ENCODE peak calls at places on chromosomes 3 and 15, in nine cellular contexts. One of them, this sample, is unnamed.

GRCh38 chr3:87436781-87437543 is 160.6 kb upstream of the POU1F1 start:
- DNase-seq in neural progenitor cell: no peak
- DNase-seq in GM06990: no peak
- DNase-seq in EL: peak
- DNase-seq in left ventricle myocardium superior: no peak
- DNase-seq in AG08395: peak
- DNase-seq in fibroblast of the aortic adventitia: peak
- DNase-seq in upper lobe of right lung: no peak
- DNase-seq in T-helper 17 cell: no peak
- DNase-seq in this sample: no peak

GRCh38 chr15:101578443-101578894 is 73.7 kb downstream of the TM2D3 start:
- DNase-seq in upper lobe of right lung: no peak
- DNase-seq in fibroblast of the aortic adventitia: peak
- DNase-seq in AG08395: peak
- DNase-seq in EL: no peak
- DNase-seq in T-helper 17 cell: no peak
- DNase-seq in left ventricle myocardium superior: peak
- DNase-seq in neural progenitor cell: peak
- DNase-seq in GM06990: no peak
- DNase-seq in this sample: no peak

GRCh38 chr15:66928101-66928500 is 137.3 kb upstream of the SMAD3 start:
- DNase-seq in GM06990: no peak
- DNase-seq in neural progenitor cell: no peak
- DNase-seq in fibroblast of the aortic adventitia: no peak
- DNase-seq in upper lobe of right lung: no peak
- DNase-seq in AG08395: no peak
- DNase-seq in EL: no peak
- DNase-seq in T-helper 17 cell: no peak
- DNase-seq in left ventricle myocardium superior: no peak
- DNase-seq in this sample: no peak

GRCh38 chr15:75161788-75162414 is 39.8 kb upstream of the C15orf39 start:
- DNase-seq in neural progenitor cell: no peak
- DNase-seq in left ventricle myocardium superior: peak
- DNase-seq in EL: no peak
- DNase-seq in GM06990: no peak
- DNase-seq in fibroblast of the aortic adventitia: peak
- DNase-seq in AG08395: no peak
- DNase-seq in upper lobe of right lung: peak
- DNase-seq in T-helper 17 cell: no peak
- DNase-seq in this sample: no peak

GRCh38 chr3:84998545-84998944 is 39.8 kb downstream of the CADM2 start:
- DNase-seq in left ventricle myocardium superior: no peak
- DNase-seq in EL: no peak
- DNase-seq in fibroblast of the aortic adventitia: no peak
- DNase-seq in T-helper 17 cell: no peak
- DNase-seq in AG08395: no peak
- DNase-seq in GM06990: no peak
- DNase-seq in neural progenitor cell: no peak
- DNase-seq in upper lobe of right lung: no peak
- DNase-seq in this sample: no peak

GRCh38 chr15:101133751-101134261 is 118.0 kb downstream of the CHSY1 start:
- DNase-seq in neural progenitor cell: no peak
- DNase-seq in GM06990: no peak
- DNase-seq in left ventricle myocardium superior: no peak
- DNase-seq in EL: no peak
- DNase-seq in fibroblast of the aortic adventitia: no peak
- DNase-seq in T-helper 17 cell: no peak
- DNase-seq in AG08395: no peak
- DNase-seq in upper lobe of right lung: no peak
- DNase-seq in this sample: no peak

GRCh38 chr3:179801263-179801662 is 148.4 kb downstream of the USP13 start:
- DNase-seq in neural progenitor cell: no peak
- DNase-seq in upper lobe of right lung: no peak
- DNase-seq in left ventricle myocardium superior: no peak
- DNase-seq in T-helper 17 cell: no peak
- DNase-seq in AG08395: peak
- DNase-seq in GM06990: no peak
- DNase-seq in fibroblast of the aortic adventitia: peak
- DNase-seq in EL: peak
- DNase-seq in this sample: no peak

GRCh38 chr3:45055411-45056143 is 29.5 kb downstream of the CLEC3B start:
- DNase-seq in T-helper 17 cell: no peak
- DNase-seq in neural progenitor cell: peak
- DNase-seq in GM06990: no peak
- DNase-seq in left ventricle myocardium superior: no peak
- DNase-seq in upper lobe of right lung: no peak
- DNase-seq in EL: peak
- DNase-seq in AG08395: no peak
- DNase-seq in fibroblast of the aortic adventitia: peak
- DNase-seq in this sample: no peak

GRCh38 chr3:31754575-31755278 is 222.0 kb downstream of the STT3B start:
- DNase-seq in fibroblast of the aortic adventitia: no peak
- DNase-seq in EL: no peak
- DNase-seq in neural progenitor cell: no peak
- DNase-seq in left ventricle myocardium superior: no peak
- DNase-seq in upper lobe of right lung: no peak
- DNase-seq in GM06990: peak
- DNase-seq in AG08395: no peak
- DNase-seq in T-helper 17 cell: no peak
- DNase-seq in this sample: no peak

GRCh38 chr3:52167240-52167639 is 13.0 kb upstream of the POC1A start:
- DNase-seq in upper lobe of right lung: no peak
- DNase-seq in EL: no peak
- DNase-seq in AG08395: no peak
- DNase-seq in fibroblast of the aortic adventitia: no peak
- DNase-seq in left ventricle myocardium superior: no peak
- DNase-seq in GM06990: no peak
- DNase-seq in neural progenitor cell: no peak
- DNase-seq in T-helper 17 cell: no peak
- DNase-seq in this sample: no peak

GRCh38 chr15:39426552-39427532 is 154.0 kb upstream of the THBS1 start:
- DNase-seq in neural progenitor cell: peak
- DNase-seq in fibroblast of the aortic adventitia: peak
- DNase-seq in upper lobe of right lung: peak
- DNase-seq in left ventricle myocardium superior: peak
- DNase-seq in AG08395: peak
- DNase-seq in EL: peak
- DNase-seq in GM06990: peak
- DNase-seq in T-helper 17 cell: peak
- DNase-seq in this sample: peak

GRCh38 chr15:78075490-78076230 is 1.9 kb downstream of the TBC1D2B start:
- DNase-seq in T-helper 17 cell: no peak
- DNase-seq in GM06990: no peak
- DNase-seq in upper lobe of right lung: no peak
- DNase-seq in neural progenitor cell: peak
- DNase-seq in fibroblast of the aortic adventitia: peak
- DNase-seq in EL: peak
- DNase-seq in left ventricle myocardium superior: no peak
- DNase-seq in AG08395: peak
- DNase-seq in this sample: no peak

GRCh38 chr3:124131158-124132115 is 139.5 kb upstream of the ROPN1 start:
- DNase-seq in EL: no peak
- DNase-seq in GM06990: no peak
- DNase-seq in fibroblast of the aortic adventitia: no peak
- DNase-seq in T-helper 17 cell: no peak
- DNase-seq in left ventricle myocardium superior: no peak
- DNase-seq in AG08395: peak
- DNase-seq in neural progenitor cell: no peak
- DNase-seq in upper lobe of right lung: no peak
- DNase-seq in this sample: no peak

GRCh38 chr3:64158334-64158733 is 66.9 kb downstream of the PRICKLE2 start:
- DNase-seq in EL: peak
- DNase-seq in fibroblast of the aortic adventitia: peak
- DNase-seq in left ventricle myocardium superior: no peak
- DNase-seq in upper lobe of right lung: no peak
- DNase-seq in AG08395: no peak
- DNase-seq in neural progenitor cell: no peak
- DNase-seq in GM06990: no peak
- DNase-seq in T-helper 17 cell: no peak
- DNase-seq in this sample: no peak

GRCh38 chr15:42314818-42315217 is 41.6 kb upstream of the TMEM87A start:
- DNase-seq in EL: no peak
- DNase-seq in left ventricle myocardium superior: no peak
- DNase-seq in GM06990: no peak
- DNase-seq in upper lobe of right lung: no peak
- DNase-seq in AG08395: no peak
- DNase-seq in neural progenitor cell: no peak
- DNase-seq in T-helper 17 cell: no peak
- DNase-seq in fibroblast of the aortic adventitia: no peak
- DNase-seq in this sample: no peak

GRCh38 chr3:81300324-81300927 is 461.0 kb downstream of the GBE1 start:
- DNase-seq in upper lobe of right lung: no peak
- DNase-seq in AG08395: no peak
- DNase-seq in EL: no peak
- DNase-seq in GM06990: no peak
- DNase-seq in left ventricle myocardium superior: no peak
- DNase-seq in fibroblast of the aortic adventitia: no peak
- DNase-seq in neural progenitor cell: no peak
- DNase-seq in T-helper 17 cell: no peak
- DNase-seq in this sample: no peak

GRCh38 chr3:29092348-29092747 is 188.5 kb upstream of the RBMS3 start:
- DNase-seq in left ventricle myocardium superior: no peak
- DNase-seq in EL: no peak
- DNase-seq in GM06990: no peak
- DNase-seq in neural progenitor cell: no peak
- DNase-seq in fibroblast of the aortic adventitia: no peak
- DNase-seq in AG08395: no peak
- DNase-seq in T-helper 17 cell: no peak
- DNase-seq in upper lobe of right lung: no peak
- DNase-seq in this sample: no peak

GRCh38 chr15:41777421-41777973 is 3.2 kb downstream of the MAPKBP1 start:
- DNase-seq in AG08395: no peak
- DNase-seq in GM06990: no peak
- DNase-seq in EL: peak
- DNase-seq in fibroblast of the aortic adventitia: peak
- DNase-seq in T-helper 17 cell: no peak
- DNase-seq in neural progenitor cell: no peak
- DNase-seq in upper lobe of right lung: no peak
- DNase-seq in left ventricle myocardium superior: no peak
- DNase-seq in this sample: no peak

GRCh38 chr3:89411211-89411610 is 303.8 kb downstream of the EPHA3 start:
- DNase-seq in AG08395: no peak
- DNase-seq in T-helper 17 cell: no peak
- DNase-seq in EL: no peak
- DNase-seq in neural progenitor cell: peak
- DNase-seq in GM06990: no peak
- DNase-seq in fibroblast of the aortic adventitia: no peak
- DNase-seq in left ventricle myocardium superior: no peak
- DNase-seq in upper lobe of right lung: no peak
- DNase-seq in this sample: no peak

GRCh38 chr3:104564045-104564643 is 802.6 kb upstream of the ALCAM start:
- DNase-seq in EL: peak
- DNase-seq in left ventricle myocardium superior: no peak
- DNase-seq in upper lobe of right lung: no peak
- DNase-seq in fibroblast of the aortic adventitia: peak
- DNase-seq in AG08395: peak
- DNase-seq in GM06990: no peak
- DNase-seq in neural progenitor cell: peak
- DNase-seq in T-helper 17 cell: peak
- DNase-seq in this sample: peak

GRCh38 chr3:65526656-65527055 is 512.1 kb downstream of the MAGI1 start:
- DNase-seq in neural progenitor cell: no peak
- DNase-seq in GM06990: no peak
- DNase-seq in EL: no peak
- DNase-seq in fibroblast of the aortic adventitia: no peak
- DNase-seq in upper lobe of right lung: no peak
- DNase-seq in T-helper 17 cell: no peak
- DNase-seq in left ventricle myocardium superior: no peak
- DNase-seq in AG08395: no peak
- DNase-seq in this sample: no peak

GRCh38 chr3:30349507-30349906 is 256.9 kb upstream of the TGFBR2 start:
- DNase-seq in upper lobe of right lung: no peak
- DNase-seq in left ventricle myocardium superior: peak
- DNase-seq in T-helper 17 cell: no peak
- DNase-seq in AG08395: no peak
- DNase-seq in neural progenitor cell: peak
- DNase-seq in GM06990: no peak
- DNase-seq in EL: no peak
- DNase-seq in fibroblast of the aortic adventitia: no peak
- DNase-seq in this sample: peak

GRCh38 chr3:175445741-175446140 is 586.6 kb downstream of the NAALADL2 start:
- DNase-seq in fibroblast of the aortic adventitia: no peak
- DNase-seq in T-helper 17 cell: no peak
- DNase-seq in upper lobe of right lung: no peak
- DNase-seq in EL: no peak
- DNase-seq in left ventricle myocardium superior: no peak
- DNase-seq in neural progenitor cell: no peak
- DNase-seq in GM06990: no peak
- DNase-seq in AG08395: no peak
- DNase-seq in this sample: no peak

GRCh38 chr3:87900061-87900460 is 158.7 kb downstream of the CGGBP1 start:
- DNase-seq in T-helper 17 cell: no peak
- DNase-seq in fibroblast of the aortic adventitia: no peak
- DNase-seq in left ventricle myocardium superior: no peak
- DNase-seq in upper lobe of right lung: no peak
- DNase-seq in GM06990: no peak
- DNase-seq in AG08395: no peak
- DNase-seq in EL: peak
- DNase-seq in neural progenitor cell: peak
- DNase-seq in this sample: no peak

GRCh38 chr3:101995371-101996046 is 146.2 kb downstream of the NFKBIZ start:
- DNase-seq in T-helper 17 cell: no peak
- DNase-seq in fibroblast of the aortic adventitia: peak
- DNase-seq in neural progenitor cell: no peak
- DNase-seq in upper lobe of right lung: no peak
- DNase-seq in left ventricle myocardium superior: no peak
- DNase-seq in AG08395: peak
- DNase-seq in GM06990: no peak
- DNase-seq in EL: peak
- DNase-seq in this sample: no peak

GRCh38 chr15:84822774-84823579 is 5.8 kb downstream of the ALPK3 start:
- DNase-seq in T-helper 17 cell: no peak
- DNase-seq in upper lobe of right lung: peak
- DNase-seq in left ventricle myocardium superior: no peak
- DNase-seq in EL: no peak
- DNase-seq in GM06990: no peak
- DNase-seq in neural progenitor cell: no peak
- DNase-seq in fibroblast of the aortic adventitia: no peak
- DNase-seq in AG08395: no peak
- DNase-seq in this sample: no peak

GRCh38 chr15:66685638-66686150 is 16.3 kb upstream of the SMAD6 start:
- DNase-seq in fibroblast of the aortic adventitia: no peak
- DNase-seq in GM06990: no peak
- DNase-seq in neural progenitor cell: no peak
- DNase-seq in left ventricle myocardium superior: no peak
- DNase-seq in upper lobe of right lung: no peak
- DNase-seq in EL: no peak
- DNase-seq in AG08395: no peak
- DNase-seq in T-helper 17 cell: no peak
- DNase-seq in this sample: no peak

This sample was measured in CMK.